ENCODE peak calls at places on chromosomes 7 and 10, in nine cellular contexts. O, G, B, U, N, L, W, T and X are unnamed samples.

GRCh38 chr10:28722065-28722803 is 44.9 kb downstream of the BAMBI start:
- DNase-seq in O (no peak), G (no peak), B (no peak), U (no peak), N (peak; percentile 16), L (no peak), W (peak; percentile 71), T (peak; percentile 35), X (peak; percentile 45)

GRCh38 chr10:13873201-13873600 is 286.4 kb downstream of the PRPF18 start:
- DNase-seq in O (no peak), G (no peak), B (no peak), U (no peak), N (no peak), L (no peak), W (no peak), T (no peak), X (no peak)

GRCh38 chr7:94050046-94050445 is 45.9 kb upstream of the BET1 start:
- DNase-seq in O (no peak), G (no peak), B (no peak), U (no peak), N (no peak), L (no peak), W (no peak), T (no peak), X (no peak)

GRCh38 chr10:29357962-29358635 is 69.2 kb downstream of the LYZL1 start:
- DNase-seq in O (no peak), G (no peak), B (no peak), U (no peak), N (no peak), L (no peak), W (no peak), T (no peak), X (no peak)

GRCh38 chr10:43131906-43132305 is 6.3 kb upstream of the CSGALNACT2 start:
- DNase-seq in O (no peak), G (no peak), B (no peak), U (no peak), N (no peak), L (no peak), W (no peak), T (no peak), X (no peak)

GRCh38 chr7:4123823-4124222 is 558.3 kb upstream of the FOXK1 start:
- DNase-seq in O (no peak), G (peak; percentile 81), B (no peak), U (no peak), N (peak; percentile 1), L (no peak), W (no peak), T (no peak), X (peak; percentile 51)

GRCh38 chr10:123766012-123766411 is 99.9 kb downstream of the GPR26 start:
- DNase-seq in O (no peak), G (no peak), B (no peak), U (no peak), N (no peak), L (no peak), W (no peak), T (no peak), X (no peak)

GRCh38 chr10:35353805-35354204 is 17.5 kb downstream of the CCNY start:
- DNase-seq in O (no peak), G (no peak), B (no peak), U (no peak), N (no peak), L (no peak), W (no peak), T (no peak), X (no peak)

GRCh38 chr10:29415876-29416275 is 127.0 kb downstream of the LYZL1 start:
- DNase-seq in O (no peak), G (no peak), B (no peak), U (no peak), N (no peak), L (no peak), W (no peak), T (no peak), X (no peak)

GRCh38 chr7:30974605-30975256 is 11.0 kb downstream of the GHRHR start:
- DNase-seq in O (peak; percentile 41), G (peak; percentile 39), B (no peak), U (peak; percentile 24), N (peak; percentile 32), L (no peak), W (peak; percentile 83), T (peak; percentile 72), X (no peak)

GRCh38 chr10:85491652-85492051 is 874.9 kb downstream of the GRID1 start:
- DNase-seq in O (no peak), G (no peak), B (no peak), U (no peak), N (no peak), L (no peak), W (no peak), T (no peak), X (no peak)

GRCh38 chr7:139572071-139572470 is 48.6 kb downstream of the CLEC2L start:
- DNase-seq in O (no peak), G (no peak), B (no peak), U (no peak), N (no peak), L (no peak), W (no peak), T (no peak), X (no peak)

GRCh38 chr7:20141666-20142065 is 75.5 kb downstream of the MACC1 start:
- DNase-seq in O (no peak), G (no peak), B (no peak), U (no peak), N (no peak), L (no peak), W (peak; percentile 65), T (no peak), X (no peak)

GRCh38 chr7:129529643-129530042 is 27.3 kb downstream of the SMKR1 start:
- DNase-seq in O (no peak), G (no peak), B (no peak), U (no peak), N (no peak), L (no peak), W (peak; percentile 53), T (no peak), X (no peak)